ENCODE peak calls at places on chromosomes 6 and 20, in six cellular contexts. W, B, T, U, Y and I are unnamed samples.

GRCh38 chr20:2826655-2827054 is 10.5 kb downstream of the TMEM239 start:
- DNase-seq in W (no peak), B (no peak), T (no peak), U (no peak), Y (no peak), I (no peak)

GRCh38 chr6:126720326-126720725 is 380.4 kb downstream of the CENPW start:
- DNase-seq in W (no peak), B (no peak), T (no peak), U (no peak), Y (no peak), I (no peak)

GRCh38 chr6:133682506-133683290 is 206.2 kb upstream of the TCF21 start:
- DNase-seq in W (no peak), B (no peak), T (no peak), U (no peak), Y (no peak), I (no peak)

GRCh38 chr20:63158352-63158751 is 57.6 kb downstream of the YTHDF1 start:
- DNase-seq in W (no peak), B (no peak), T (no peak), U (no peak), Y (no peak), I (no peak)

GRCh38 chr6:22071655-22072054 is 225.2 kb downstream of the PRL start:
- DNase-seq in W (peak), B (peak), T (no peak), U (peak), Y (no peak), I (no peak)

GRCh38 chr6:106334646-106335448 is 9.3 kb upstream of the ATG5 start:
- DNase-seq in W (no peak), B (no peak), T (peak), U (peak), Y (peak), I (no peak)

GRCh38 chr20:18313410-18313809 is 25.1 kb downstream of the ZNF133 start:
- DNase-seq in W (no peak), B (no peak), T (no peak), U (no peak), Y (no peak), I (no peak)

GRCh38 chr6:19860235-19860877 is 23.2 kb downstream of the ID4 start:
- DNase-seq in W (no peak), B (no peak), T (peak), U (no peak), Y (no peak), I (no peak)

GRCh38 chr6:148367418-148368024 is 24.9 kb downstream of the SASH1 start:
- DNase-seq in W (peak), B (peak), T (peak), U (peak), Y (peak), I (peak)

DNA sequence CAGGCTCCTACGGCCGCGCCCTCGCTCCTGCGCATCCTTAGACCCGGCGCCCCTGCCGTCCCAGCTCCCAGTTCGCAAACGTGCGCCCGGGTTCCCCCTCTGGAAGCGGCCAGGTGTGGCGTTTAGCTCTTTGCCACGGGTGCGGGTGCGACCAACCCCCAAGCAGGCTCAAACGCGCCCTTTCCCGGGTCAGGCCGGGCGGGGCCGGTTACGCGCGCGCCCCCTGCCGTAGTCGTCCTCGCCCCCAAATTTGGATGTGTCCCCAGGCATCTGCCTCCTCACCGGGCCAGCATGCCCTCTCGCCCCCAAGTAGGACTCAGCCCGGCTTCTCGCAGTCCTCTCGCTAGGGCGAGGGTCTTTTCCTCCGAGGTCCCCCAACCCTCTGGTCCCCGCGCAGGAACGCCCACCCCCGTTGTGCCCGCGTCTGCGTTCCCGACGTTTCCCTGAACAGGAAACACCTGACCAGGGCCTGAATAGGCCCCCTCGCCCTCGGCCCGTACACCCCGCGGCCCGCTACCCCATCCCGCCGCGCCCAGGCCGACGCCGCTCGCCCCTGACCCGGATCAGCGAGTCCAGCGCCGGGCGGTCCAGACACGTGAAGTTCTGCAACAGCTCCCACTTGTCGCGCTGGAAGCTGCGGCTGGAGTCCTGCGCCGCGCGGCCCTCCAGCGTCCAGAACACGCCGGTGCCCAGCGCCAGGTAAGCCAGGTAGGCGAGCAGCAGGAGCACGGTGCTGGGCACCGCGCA is 520 bp downstream of the KCNK17 start:
- DNase-seq in W (no peak), B (no peak), T (no peak), U (peak), Y (no peak), I (no peak)
- TF ChIP-seq CTCF in W (no peak), B (no peak), T (no peak), U (peak), Y (no peak), I (no peak)

GRCh38 chr6:137787016-137787415 is 80.0 kb upstream of the TNFAIP3 start:
- DNase-seq in W (no peak), B (no peak), T (no peak), U (no peak), Y (no peak), I (no peak)
- H3K27ac ChIP-seq in W (no peak), B (no peak), T (no peak), U (no peak), Y (no peak), I (no peak)

DNA sequence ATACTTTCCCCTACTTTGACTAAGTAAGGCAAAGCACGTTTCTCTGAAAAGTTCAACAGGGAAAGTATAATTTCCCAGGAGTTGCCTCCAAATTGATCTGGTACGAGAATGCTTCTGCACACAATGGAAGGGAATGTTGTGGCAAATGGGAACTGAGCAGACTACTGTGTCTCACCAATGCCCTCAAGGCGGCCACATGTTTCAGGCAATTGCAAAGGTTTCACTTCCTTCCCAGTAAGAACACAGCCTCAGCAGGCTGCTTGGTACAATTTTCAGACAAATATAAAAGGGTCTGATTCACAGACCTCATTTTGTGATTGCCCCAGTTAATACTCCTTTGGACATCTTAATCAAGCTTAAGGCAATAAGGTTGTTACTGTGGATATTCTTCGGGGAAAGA is 71.2 kb downstream of the KIAA0319 start:
- DNase-seq in W (no peak), B (no peak), T (peak), U (no peak), Y (no peak), I (no peak)
- TF ChIP-seq CTCF in W (no peak), B (no peak), T (no peak), U (no peak), Y (no peak), I (no peak)

GRCh38 chr20:50110141-50111047 is 2.6 kb downstream of the UBE2V1 start:
- DNase-seq in W (no peak), B (no peak), T (peak), U (no peak), Y (no peak), I (no peak)
- H3K27ac ChIP-seq in W (peak), B (peak), T (peak), U (no peak), Y (no peak), I (peak)

DNA sequence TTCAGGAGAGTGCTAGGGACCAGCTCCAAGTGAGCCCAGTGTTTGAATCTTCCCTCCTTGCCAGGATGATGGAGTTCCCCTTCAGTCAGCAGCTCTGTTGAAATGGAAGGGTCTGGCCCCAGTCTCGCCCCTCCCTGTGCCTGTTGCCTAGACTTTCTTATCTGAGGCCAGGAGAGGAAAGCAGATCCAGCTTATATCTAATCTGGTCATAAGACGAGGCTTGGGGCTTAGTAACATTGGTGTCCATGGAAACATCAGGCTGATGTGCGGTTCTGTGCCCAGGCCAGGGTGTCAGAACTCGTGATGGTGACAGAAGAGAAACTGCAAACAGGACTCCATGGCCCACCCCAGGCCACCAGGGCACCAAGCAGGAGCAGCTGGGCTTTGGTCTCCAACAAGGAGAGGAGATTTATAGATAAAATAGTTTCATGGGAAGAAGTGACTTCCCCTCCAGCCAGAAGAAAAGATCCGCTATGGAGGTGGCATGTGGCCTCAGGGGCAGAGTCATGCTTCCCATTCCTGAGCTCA is 9.8 kb downstream of the MAS1L start:
- DNase-seq in W (no peak), B (no peak), T (no peak), U (no peak), Y (no peak), I (no peak)
- TF ChIP-seq CTCF in W (no peak), B (no peak), T (no peak), U (no peak), Y (no peak), I (no peak)

DNA sequence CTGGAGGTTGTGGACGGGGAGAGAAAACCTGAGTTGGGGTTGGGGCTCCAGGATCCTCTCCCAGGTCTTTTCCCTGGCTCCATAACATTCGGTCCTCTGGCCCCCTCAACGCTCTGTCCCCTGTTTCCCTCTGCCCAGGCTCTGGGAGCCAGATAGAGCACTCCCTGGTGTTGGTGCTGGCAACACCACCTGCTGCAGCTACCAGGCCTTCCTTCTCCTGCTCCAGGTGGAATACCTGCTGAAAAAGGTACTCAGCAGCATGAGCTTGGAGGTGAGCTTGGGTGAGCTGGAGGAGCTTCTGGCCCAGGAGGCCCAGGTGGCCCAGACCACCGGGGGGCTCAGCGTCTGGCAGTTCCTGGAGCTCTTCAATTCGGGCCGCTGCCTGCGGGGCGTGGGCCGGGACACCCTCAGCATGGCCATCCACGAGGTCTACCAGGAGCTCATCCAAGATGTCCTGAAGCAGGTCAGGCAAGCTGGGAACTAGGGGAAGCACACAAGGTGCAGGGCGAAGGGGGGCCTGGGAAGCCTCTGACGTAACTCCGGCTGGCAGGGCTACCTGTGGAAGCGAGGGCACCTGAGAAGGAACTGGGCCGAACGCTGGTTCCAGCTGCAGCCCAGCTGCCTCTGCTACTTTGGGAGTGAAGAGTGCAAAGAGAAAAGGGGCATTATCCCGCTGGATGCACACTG is 14.6 kb downstream of the DEF6 start:
- DNase-seq in W (no peak), B (no peak), T (no peak), U (no peak), Y (no peak), I (no peak)
- H3K27ac ChIP-seq in W (no peak), B (no peak), T (no peak), U (no peak), Y (no peak), I (no peak)

DNA sequence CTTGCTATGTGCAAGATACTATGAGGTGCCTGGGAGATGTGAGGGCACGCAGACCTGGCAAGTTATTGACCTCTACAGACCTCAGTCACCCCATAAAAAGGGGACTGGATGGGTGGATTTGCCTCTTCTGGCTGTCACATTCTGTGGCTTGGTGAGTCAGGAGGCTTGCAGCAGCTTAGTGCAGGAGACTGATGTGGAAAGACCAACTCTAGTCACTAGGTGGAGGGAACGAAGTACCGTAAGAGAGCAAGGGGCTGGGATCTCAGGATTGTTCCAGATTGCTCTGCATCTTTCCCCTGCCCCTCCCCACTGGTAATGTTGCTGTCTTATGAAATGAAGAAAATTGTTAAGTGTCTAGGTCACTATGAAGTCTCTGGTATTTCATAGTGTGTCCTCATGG is 3.3 kb downstream of the MAPRE1 start:
- DNase-seq in W (no peak), B (no peak), T (peak), U (peak), Y (peak), I (no peak)
- TF ChIP-seq CTCF in W (no peak), B (no peak), T (peak), U (no peak), Y (peak), I (peak)

DNA sequence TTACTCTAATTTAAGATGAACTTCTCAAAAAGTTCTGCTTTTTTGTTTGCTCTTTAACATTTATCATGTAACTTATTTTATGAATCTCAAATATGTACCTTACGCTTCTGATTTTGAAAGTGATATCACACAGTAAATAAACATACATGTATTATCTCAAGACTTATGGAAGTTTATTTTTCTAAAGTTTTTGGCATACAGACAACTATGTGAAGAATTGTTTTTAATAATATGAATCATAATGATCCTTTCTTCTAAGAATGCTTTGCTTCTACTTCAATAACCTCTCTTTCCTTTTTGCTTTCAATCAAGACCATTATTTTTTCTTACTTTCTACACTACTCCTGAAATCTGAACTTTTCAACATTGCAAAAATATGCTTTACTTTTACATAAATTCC is 816.4 kb downstream of the EYS start:
- DNase-seq in W (no peak), B (no peak), T (peak), U (no peak), Y (no peak), I (no peak)
- H3K27ac ChIP-seq in W (no peak), B (no peak), T (no peak), U (no peak), Y (no peak), I (no peak)

GRCh38 chr6:137762168-137763090 is 104.6 kb upstream of the TNFAIP3 start:
- DNase-seq in W (no peak), B (no peak), T (no peak), U (no peak), Y (no peak), I (no peak)

GRCh38 chr6:137763861-137764260 is 103.2 kb upstream of the TNFAIP3 start:
- DNase-seq in W (no peak), B (no peak), T (no peak), U (no peak), Y (no peak), I (no peak)

GRCh38 chr6:137764464-137764863 is 102.6 kb upstream of the TNFAIP3 start:
- DNase-seq in W (no peak), B (no peak), T (peak), U (no peak), Y (no peak), I (no peak)

GRCh38 chr6:137765044-137765443 is 102.0 kb upstream of the TNFAIP3 start:
- DNase-seq in W (no peak), B (no peak), T (peak), U (no peak), Y (no peak), I (no peak)

DNA sequence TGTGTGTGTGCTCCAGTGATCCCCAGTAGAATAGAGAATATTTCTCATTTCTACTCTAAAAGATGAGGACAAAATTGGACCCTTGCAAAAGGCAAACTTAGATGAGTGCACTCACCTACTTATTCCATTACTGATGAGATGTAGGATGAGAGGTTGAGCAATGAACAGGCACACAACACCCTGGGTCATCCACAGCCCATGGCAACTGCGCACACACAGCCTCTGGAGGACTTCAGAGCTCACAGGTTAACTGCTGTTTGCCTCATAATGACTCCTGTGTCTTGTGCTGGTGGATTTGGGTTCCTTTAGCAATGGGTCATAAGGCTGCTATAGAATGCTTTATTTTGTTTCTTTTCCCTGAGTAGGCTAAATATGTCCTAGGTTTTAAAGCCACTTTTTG is 103.6 kb upstream of the TNFAIP3 start:
- DNase-seq in W (no peak), B (no peak), T (no peak), U (no peak), Y (no peak), I (no peak)
- TF ChIP-seq CTCF in W (no peak), B (no peak), T (no peak), U (no peak), Y (no peak), I (no peak)